ENCODE peak calls at places on chromosomes 7 and 10, in four cellular contexts. Q is brain microvascular endothelial cell, N is Panc1, Y is prostate gland. C is an unnamed sample.

GRCh38 chr7:51229106-51229537 is 87.5 kb downstream of the COBL start:
- DNase-seq in N (no peak), Q (no peak), Y (no peak), C (no peak)

GRCh38 chr7:38870147-38870546 is 38.8 kb downstream of the VPS41 start:
- DNase-seq in Q (no peak), N (no peak), Y (no peak), C (no peak)

GRCh38 chr10:118925404-118925803 is 104.1 kb upstream of the NANOS1 start:
- DNase-seq in Y (no peak), N (no peak), Q (no peak), C (no peak)

GRCh38 chr10:111076191-111076681 is 593 bp upstream of the ADRA2A start:
- DNase-seq in Q (peak; percentile 40), Y (peak; percentile 31), N (peak; percentile 25), C (no peak)

GRCh38 chr7:34091330-34091917 is 186.1 kb downstream of the BMPER start:
- DNase-seq in N (peak; percentile 28), Y (no peak), Q (peak; percentile 74), C (no peak)

GRCh38 chr7:87435546-87435945 is 39.9 kb downstream of the ABCB4 start:
- DNase-seq in Y (no peak), Q (no peak), N (no peak), C (no peak)

GRCh38 chr10:63588436-63589180 is 67.4 kb downstream of the REEP3 start:
- DNase-seq in N (peak; percentile 7), Q (no peak), Y (peak; percentile 16), C (no peak)

GRCh38 chr7:132770055-132770454 is 193.8 kb upstream of the PLXNA4 start:
- DNase-seq in N (no peak), Y (no peak), Q (no peak), C (no peak)

GRCh38 chr10:68408898-68409518 is 1.9 kb upstream of the RUFY2 start:
- DNase-seq in N (no peak), Q (no peak), Y (no peak), C (no peak)

GRCh38 chr10:32149257-32149955 is 93.2 kb upstream of the KIF5B start:
- DNase-seq in Q (peak; percentile 95), N (no peak), Y (no peak), C (peak; percentile 83)

GRCh38 chr10:103067951-103068350 is 125.1 kb downstream of the NT5C2 start:
- DNase-seq in Q (no peak), N (no peak), Y (no peak), C (no peak)

GRCh38 chr10:31134303-31134928 is 102.8 kb upstream of the ZNF438 start:
- DNase-seq in Y (no peak), N (no peak), Q (peak; percentile 41), C (no peak)

GRCh38 chr10:30705625-30706149 is 76.1 kb upstream of the LYZL2 start:
- DNase-seq in N (no peak), Q (no peak), Y (no peak), C (no peak)

GRCh38 chr10:114635101-114635500 is 23.0 kb downstream of the ABLIM1 start:
- DNase-seq in Y (no peak), Q (peak; percentile 33), N (no peak), C (no peak)

GRCh38 chr10:18238875-18239485 is 98.8 kb downstream of the CACNB2 start:
- DNase-seq in Q (peak; percentile 23), N (no peak), Y (no peak), C (no peak)

GRCh38 chr10:22681783-22682183 is 32.6 kb downstream of the PIP4K2A start:
- DNase-seq in Y (peak; percentile 34), N (peak; percentile 51), Q (peak; percentile 81), C (no peak)

GRCh38 chr7:150629347-150629746 is 2.8 kb downstream of the GIMAP6 start:
- DNase-seq in Y (no peak), Q (no peak), N (no peak), C (no peak)
- H3K4me3 ChIP-seq in Y (no peak overlapping the region), Q (no peak overlapping the region), N (no peak overlapping the region), C (no peak overlapping the region)

DNA sequence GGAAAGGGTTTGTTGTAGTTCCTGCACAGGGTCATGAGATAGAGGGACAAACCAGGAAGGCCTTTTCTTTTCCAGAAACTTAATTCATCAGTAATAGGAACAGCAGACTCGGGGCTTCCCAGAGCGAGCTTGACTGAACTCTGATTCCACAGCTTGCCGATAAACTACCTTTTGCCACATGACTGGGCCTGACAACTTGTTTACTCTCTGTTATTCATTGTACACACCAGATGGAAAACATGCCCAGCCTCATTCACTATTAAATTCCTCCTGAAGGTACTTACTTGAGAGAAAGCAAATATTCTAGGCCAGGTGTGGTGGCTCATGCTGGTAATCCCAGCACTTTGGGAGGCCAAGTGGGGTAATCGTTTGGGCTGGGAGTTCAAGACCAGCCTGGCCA is 77.1 kb upstream of the FGFR2 start:
- DNase-seq in Y (peak; percentile 72), N (no peak), Q (no peak), C (no peak)
- TF ChIP-seq CTCF in Y (no peak), N (no peak), Q (no peak), C (no peak)

GRCh38 chr7:90625562-90625961 is 29.4 kb downstream of the CDK14 start:
- DNase-seq in N (no peak), Y (no peak), Q (peak; percentile 35), C (no peak)
- H3K4me3 ChIP-seq in N (no peak overlapping the region), Y (no peak overlapping the region), Q (peak overlapping the region; percentile 20), C (no peak overlapping the region)

GRCh38 chr7:29835718-29836117 is 29.4 kb downstream of the WIPF3 start:
- DNase-seq in N (no peak), Q (no peak), Y (no peak), C (no peak)

GRCh38 chr7:29840701-29841100 is 34.4 kb downstream of the WIPF3 start:
- DNase-seq in Q (no peak), Y (no peak), N (no peak), C (no peak)

GRCh38 chr7:29843106-29843505 is 36.8 kb downstream of the WIPF3 start:
- DNase-seq in N (no peak), Q (no peak), Y (no peak), C (no peak)

GRCh38 chr7:29841926-29842671 is 35.8 kb downstream of the WIPF3 start:
- DNase-seq in Y (no peak), N (no peak), Q (no peak), C (no peak)

DNA sequence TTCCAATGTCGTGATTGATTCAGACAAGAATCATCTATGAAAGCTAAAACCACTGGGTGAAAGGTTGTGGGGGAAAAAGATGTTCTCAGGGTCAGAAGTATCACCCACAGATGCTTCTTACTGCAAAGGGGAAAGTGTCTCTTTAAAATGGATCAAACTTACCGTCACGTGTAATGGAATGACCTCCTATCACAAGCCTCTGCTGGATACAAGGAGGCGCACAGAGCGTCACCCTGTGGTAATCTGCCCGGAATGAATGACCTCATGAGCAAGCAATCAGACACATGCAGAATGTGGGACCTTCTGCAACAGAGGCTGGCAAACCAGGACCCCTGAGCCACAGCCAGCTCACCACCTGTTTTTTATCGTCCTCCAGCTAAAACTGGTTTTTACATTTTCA is 33.0 kb downstream of the WIPF3 start:
- DNase-seq in Q (peak; percentile 61), N (no peak), Y (no peak), C (peak; percentile 8)
- TF ChIP-seq CTCF in Q (no peak), N (peak; percentile 29), Y (no peak), C (no peak)

DNA sequence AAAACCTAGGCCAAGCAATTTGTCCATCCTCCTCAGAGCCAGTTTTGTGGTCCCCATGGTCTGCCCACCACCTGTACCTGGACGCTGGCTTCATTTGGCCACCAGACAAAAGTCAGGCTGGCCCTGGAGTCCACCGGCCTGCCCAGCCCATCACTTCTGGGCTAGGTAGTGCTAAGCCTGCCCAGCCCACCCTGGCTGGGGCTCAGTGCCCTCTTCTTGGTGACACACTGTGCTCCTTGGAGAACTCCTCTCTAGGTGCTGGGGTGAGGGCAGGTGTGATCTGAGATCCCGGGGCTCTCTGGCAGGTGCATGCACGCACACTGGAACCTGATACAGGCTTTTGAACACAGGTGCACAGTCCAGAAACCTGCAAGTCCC is 1.1 kb downstream of the AIFM2 start:
- DNase-seq in Q (no peak), Y (no peak), N (no peak), C (no peak)
- H3K4me3 ChIP-seq in Q (no peak overlapping the region), Y (peak overlapping the region; percentile 68), N (peak overlapping the region; percentile 55), C (peak overlapping the region; percentile 63)

GRCh38 chr7:151792671-151793070 is 84.2 kb downstream of the PRKAG2 start:
- DNase-seq in Y (no peak), N (no peak), Q (no peak), C (no peak)
- TF ChIP-seq CTCF in Y (no peak), N (no peak), Q (no peak), C (no peak)

GRCh38 chr10:7666253-7667023 is at the start of gene ITIH5:
- DNase-seq in N (no peak), Q (no peak), Y (no peak), C (no peak)
- H3K4me3 ChIP-seq in N (peak within 1 kb of the TSS; percentile 18), Q (no peak within 1 kb of the TSS), Y (peak within 1 kb of the TSS; percentile 62), C (no peak within 1 kb of the TSS)

GRCh38 chr7:94296886-94297285 is 97.8 kb upstream of the COL1A2 start:
- DNase-seq in Q (no peak), N (no peak), Y (no peak), C (no peak)

GRCh38 chr7:94294471-94295131 is 100.1 kb upstream of the COL1A2 start:
- DNase-seq in Q (no peak), Y (no peak), N (no peak), C (no peak)

GRCh38 chr7:94297397-94297838 is 97.3 kb upstream of the COL1A2 start:
- DNase-seq in Y (no peak), Q (peak; percentile 94), N (no peak), C (peak; percentile 98)

GRCh38 chr7:94298943-94299342 is 95.8 kb upstream of the COL1A2 start:
- DNase-seq in Q (peak; percentile 56), Y (no peak), N (no peak), C (no peak)

DNA sequence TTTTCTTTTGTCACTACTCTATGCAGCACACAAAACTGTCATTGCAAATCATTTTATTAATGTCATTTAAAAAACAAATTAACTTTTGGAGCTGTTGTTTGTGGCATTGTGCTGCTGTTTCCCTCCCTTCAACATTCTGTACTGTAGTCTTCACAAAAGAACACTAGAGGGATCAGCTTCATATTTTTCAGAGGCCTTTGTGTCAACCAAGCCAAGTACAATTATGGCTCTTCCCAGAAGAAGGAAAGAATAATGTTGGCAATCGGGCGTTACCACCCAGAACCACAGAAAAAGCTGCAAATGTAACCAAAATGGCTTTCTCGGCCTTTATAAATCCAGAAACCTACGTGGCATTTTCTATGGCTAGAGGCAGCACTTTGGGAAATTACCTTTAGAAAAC is 98.9 kb upstream of the COL1A2 start:
- DNase-seq in Y (no peak), N (no peak), Q (peak; percentile 62), C (peak; percentile 75)
- TF ChIP-seq CTCF in Y (peak; percentile 56), N (peak; percentile 53), Q (peak; percentile 71), C (peak; percentile 68)

GRCh38 chr7:121039994-121040393 is 51.5 kb downstream of the CPED1 start:
- DNase-seq in N (no peak), Q (no peak), Y (no peak), C (no peak)

GRCh38 chr7:121037828-121038716 is 49.6 kb downstream of the CPED1 start:
- DNase-seq in Q (no peak), Y (no peak), N (no peak), C (no peak)

GRCh38 chr7:121038717-121039509 is 50.4 kb downstream of the CPED1 start:
- DNase-seq in Q (no peak), Y (no peak), N (no peak), C (no peak)

GRCh38 chr7:121041516-121042148 is 53.1 kb downstream of the CPED1 start:
- DNase-seq in Q (peak; percentile 54), Y (no peak), N (no peak), C (no peak)

DNA sequence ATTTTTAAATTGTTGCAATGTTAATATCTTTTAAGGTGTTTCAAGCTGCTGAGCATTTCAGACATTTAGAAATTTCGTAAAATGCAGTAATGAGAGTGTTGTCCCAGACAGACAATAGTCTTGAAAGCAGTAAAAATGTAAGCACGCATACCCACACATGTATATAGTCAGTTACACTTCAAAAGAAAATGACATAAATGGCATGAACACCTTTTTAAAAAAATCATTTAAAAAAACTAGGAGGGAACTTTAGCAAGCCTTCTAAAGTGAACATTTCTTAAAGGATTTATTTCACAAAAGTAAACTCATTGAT is 51.0 kb downstream of the CPED1 start:
- DNase-seq in Y (no peak), N (no peak), Q (no peak), C (no peak)
- H3K4me3 ChIP-seq in Y (no peak overlapping the region), N (no peak overlapping the region), Q (no peak overlapping the region), C (no peak overlapping the region)